ENCODE peak calls at places on chromosomes 3 and 15, in six cellular contexts. R, S, E, J, C and Y are unnamed samples.

GRCh38 chr15:25802285-25802830 is 60.8 kb downstream of the ATP10A start:
- DNase-seq in R (no peak), C (no peak), J (no peak), S (no peak), E (no peak), Y (no peak)

GRCh38 chr3:87756616-87757015 is 302.2 kb downstream of the CGGBP1 start:
- DNase-seq in R (no peak), S (no peak), C (no peak), E (no peak), J (no peak), Y (no peak)

GRCh38 chr3:155418426-155418825 is 124.9 kb upstream of the STRIT1 start:
- DNase-seq in R (no peak), E (no peak), S (no peak), J (no peak), C (no peak), Y (no peak)

GRCh38 chr15:101378356-101378755 is 83.3 kb upstream of the SNRPA1 start:
- DNase-seq in R (no peak), J (no peak), E (no peak), S (no peak), C (no peak), Y (no peak)

GRCh38 chr3:102182162-102182561 is 252.7 kb upstream of the ZPLD1 start:
- DNase-seq in S (no peak), J (no peak), C (no peak), R (no peak), E (no peak), Y (no peak)

GRCh38 chr3:171387047-171387446 is 73.2 kb downstream of the TNIK start:
- DNase-seq in S (no peak), J (no peak), R (no peak), C (no peak), E (no peak), Y (no peak)

GRCh38 chr3:37071921-37072320 is 78.6 kb downstream of the MLH1 start:
- DNase-seq in S (no peak), R (no peak), C (no peak), E (no peak), J (no peak), Y (peak)

GRCh38 chr3:79012530-79012913 is 755.3 kb downstream of the ROBO1 start:
- DNase-seq in E (no peak), R (no peak), C (no peak), S (no peak), J (no peak), Y (no peak)

GRCh38 chr3:193776626-193777025 is 183.6 kb downstream of the OPA1 start:
- DNase-seq in S (no peak), R (no peak), E (no peak), J (no peak), C (no peak), Y (no peak)

GRCh38 chr3:114290911-114291901 is 2.6 kb upstream of the TIGIT start:
- DNase-seq in R (peak), J (no peak), C (no peak), E (no peak), S (no peak), Y (no peak)

GRCh38 chr3:2714856-2715255 is 395.3 kb downstream of the IL5RA start:
- DNase-seq in R (no peak), J (no peak), E (no peak), S (no peak), C (no peak), Y (no peak)

GRCh38 chr3:71245971-71246860 is 337.3 kb downstream of the FOXP1 start:
- DNase-seq in E (no peak), S (no peak), R (no peak), C (no peak), J (no peak), Y (no peak)

GRCh38 chr15:74788716-74789151 is 6.9 kb downstream of the CSK start:
- DNase-seq in C (no peak), S (no peak), E (no peak), R (peak), J (no peak), Y (no peak)

GRCh38 chr3:166606988-166607387 is 769.8 kb upstream of the BCHE start:
- DNase-seq in R (no peak), E (no peak), S (no peak), J (no peak), C (no peak), Y (no peak)

GRCh38 chr3:107710851-107711250 is 188.1 kb downstream of the BBX start:
- DNase-seq in S (no peak), C (peak), E (no peak), R (no peak), J (no peak), Y (peak)

GRCh38 chr3:156781310-156782230 is 44.6 kb upstream of the LEKR1 start:
- DNase-seq in S (peak), R (no peak), J (no peak), C (no peak), E (no peak), Y (no peak)

GRCh38 chr15:28927043-28927442 is 41.3 kb downstream of the APBA2 start:
- DNase-seq in C (no peak), S (no peak), R (no peak), J (no peak), E (no peak), Y (no peak)

GRCh38 chr3:24305795-24306467 is 188.7 kb downstream of the THRB start:
- DNase-seq in E (no peak), J (no peak), C (no peak), S (no peak), R (no peak), Y (no peak)

GRCh38 chr15:63583027-63583426 is 14.2 kb upstream of the FBXL22 start:
- DNase-seq in C (no peak), J (no peak), R (no peak), E (no peak), S (peak), Y (no peak)

GRCh38 chr3:168511428-168512014 is 415.8 kb upstream of the GOLIM4 start:
- DNase-seq in J (no peak), C (no peak), E (no peak), S (no peak), R (no peak), Y (no peak)

GRCh38 chr3:41265011-41265545 is 65.8 kb downstream of the CTNNB1 start:
- DNase-seq in C (no peak), S (no peak), E (no peak), R (no peak), J (no peak), Y (no peak)

GRCh38 chr3:23888617-23889228 is 28.1 kb downstream of the NKIRAS1 start:
- DNase-seq in J (no peak), C (no peak), R (no peak), E (no peak), S (no peak), Y (peak)

GRCh38 chr3:29871087-29871486 is 590.2 kb downstream of the RBMS3 start:
- DNase-seq in R (no peak), S (no peak), E (no peak), J (no peak), C (no peak), Y (no peak)

GRCh38 chr15:82177291-82178010 is 85.1 kb downstream of the EFL1 start:
- DNase-seq in S (peak), C (no peak), R (no peak), E (no peak), J (no peak), Y (peak)

GRCh38 chr3:16369885-16370284 is 104.9 kb downstream of the OXNAD1 start:
- DNase-seq in E (no peak), J (no peak), C (no peak), S (no peak), R (no peak), Y (no peak)

GRCh38 chr3:171841620-171842000 is 1.5 kb upstream of the TMEM212 start:
- DNase-seq in E (no peak), J (no peak), R (no peak), S (no peak), C (no peak), Y (no peak)

GRCh38 chr3:54146383-54147239 is 24.3 kb downstream of the CACNA2D3 start:
- DNase-seq in J (no peak), E (no peak), R (no peak), S (no peak), C (peak), Y (no peak)

GRCh38 chr3:4904801-4905695 is 74.2 kb upstream of the BHLHE40 start:
- DNase-seq in S (no peak), J (no peak), C (no peak), R (no peak), E (no peak), Y (no peak)

GRCh38 chr3:13072239-13073041 is 789 bp downstream of the IQSEC1 start:
- DNase-seq in J (no peak), C (no peak), R (peak), S (no peak), E (no peak), Y (no peak)

GRCh38 chr3:133859381-133860245 is 36.1 kb downstream of the RAB6B start:
- DNase-seq in R (no peak), C (no peak), J (no peak), E (no peak), S (no peak), Y (no peak)

GRCh38 chr3:16849795-16850194 is 35.0 kb upstream of the PLCL2 start:
- DNase-seq in C (no peak), S (peak), E (no peak), J (peak), R (no peak), Y (peak)

GRCh38 chr3:142448424-142448823 is 587 bp upstream of the XRN1 start:
- DNase-seq in R (no peak), E (no peak), J (no peak), S (no peak), C (no peak), Y (no peak)

GRCh38 chr3:186849392-186849975 is 7.0 kb downstream of the ADIPOQ start:
- DNase-seq in S (peak), C (no peak), J (no peak), E (no peak), R (no peak), Y (no peak)

GRCh38 chr15:39934415-39935044 is 615 bp downstream of the EIF2AK4 start:
- DNase-seq in S (no peak), J (no peak), C (no peak), R (no peak), E (no peak), Y (no peak)

GRCh38 chr3:69086133-69086722 is 1.5 kb downstream of the ARL6IP5 start:
- DNase-seq in S (no peak), E (peak), J (peak), C (peak), R (peak), Y (peak)

GRCh38 chr3:59818033-59818936 is 768.5 kb upstream of the CFAP20DC start:
- DNase-seq in R (peak), J (peak), E (peak), C (peak), S (peak), Y (peak)

GRCh38 chr15:39997031-39997430 is 42.0 kb downstream of the SRP14 start:
- DNase-seq in E (no peak), S (no peak), R (no peak), J (no peak), C (no peak), Y (no peak)

GRCh38 chr15:70854669-70854976 is 666 bp upstream of the LARP6 start:
- DNase-seq in E (no peak), J (no peak), C (no peak), S (no peak), R (no peak), Y (peak)

GRCh38 chr3:46844851-46845250 is 18.4 kb downstream of the MYL3 start:
- DNase-seq in C (no peak), E (no peak), R (no peak), J (no peak), S (no peak), Y (no peak)

GRCh38 chr15:76236350-76236749 is 74.9 kb downstream of the ETFA start:
- DNase-seq in C (no peak), J (no peak), E (no peak), R (no peak), S (no peak), Y (no peak)

GRCh38 chr15:76239786-76240185 is 71.5 kb downstream of the ETFA start:
- DNase-seq in C (no peak), J (no peak), S (no peak), R (no peak), E (no peak), Y (no peak)

GRCh38 chr15:76234337-76234889 is 76.9 kb downstream of the ETFA start:
- DNase-seq in J (no peak), R (no peak), C (no peak), E (no peak), S (no peak), Y (no peak)

DNA sequence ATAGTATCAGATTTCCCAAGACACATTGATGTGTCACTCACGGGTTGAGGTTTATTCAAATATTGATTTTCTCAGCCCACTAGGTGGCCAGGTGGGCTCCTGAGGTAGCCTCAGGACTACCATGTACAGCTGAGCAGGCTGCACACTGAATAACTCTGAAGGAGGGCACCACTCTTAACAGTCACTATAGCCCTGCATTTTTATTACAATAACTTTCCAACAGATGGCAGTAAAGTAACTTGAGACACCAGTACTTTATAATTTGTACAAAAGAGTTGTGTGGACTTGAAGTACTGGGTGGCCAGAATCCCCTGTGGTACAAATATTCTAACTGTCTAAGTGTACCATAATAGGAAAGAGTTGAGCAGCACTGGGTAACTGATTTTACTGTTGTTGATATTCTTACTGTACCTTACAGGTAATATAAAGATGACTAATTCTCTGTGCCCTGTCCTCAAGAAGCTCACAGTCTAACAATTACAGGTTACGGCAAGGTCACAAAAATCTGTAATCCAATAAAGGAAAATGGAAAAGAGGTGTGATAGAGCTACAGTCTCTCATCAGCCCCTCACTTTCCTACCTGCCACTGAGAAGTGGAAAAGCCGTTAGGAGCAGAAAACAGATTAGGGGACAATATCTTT is 76.0 kb downstream of the ETFA start:
- DNase-seq in S (peak), C (no peak), R (no peak), J (peak), E (no peak), Y (peak)
- TF ChIP-seq CTCF in S (peak), C (no peak), R (peak), J (peak), E (no peak), Y (peak)

GRCh38 chr3:122232485-122232884 is 49.0 kb downstream of the CASR start:
- DNase-seq in C (no peak), E (no peak), J (no peak), R (no peak), S (no peak), Y (no peak)
- H3K4me3 ChIP-seq in C (no peak), E (no peak), J (no peak), R (no peak), S (no peak), Y (no peak)

DNA sequence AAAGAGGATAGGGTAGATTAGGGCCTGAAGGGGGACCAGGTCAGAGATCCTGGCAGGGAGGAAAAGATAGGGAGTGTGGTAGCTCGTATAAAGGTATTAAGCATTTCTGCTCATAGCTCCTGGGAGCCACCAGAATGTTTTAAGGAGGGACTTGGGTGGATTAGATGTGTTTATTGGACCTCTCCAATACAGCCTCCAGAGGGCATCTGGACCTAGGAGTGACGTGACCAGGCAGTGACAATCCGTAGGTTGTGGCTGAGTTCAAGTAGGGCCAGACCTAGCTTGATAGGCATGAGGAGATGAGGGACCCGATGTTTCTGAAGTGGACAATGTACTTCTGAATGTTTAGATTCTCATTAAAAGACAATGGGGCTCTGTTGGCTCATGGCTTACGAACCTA is 435.2 kb downstream of the MCTP2 start:
- DNase-seq in C (no peak), J (no peak), E (no peak), R (no peak), S (no peak), Y (no peak)
- TF ChIP-seq CTCF in C (no peak), J (no peak), E (no peak), R (no peak), S (no peak), Y (no peak)

GRCh38 chr3:72288955-72289707 is 504.2 kb upstream of the PROK2 start:
- DNase-seq in S (no peak), E (peak), R (no peak), J (peak), C (no peak), Y (peak)
- H3K4me3 ChIP-seq in S (no peak), E (no peak), R (no peak), J (peak), C (peak), Y (peak)